ENCODE peak calls at places on chromosomes 11 and 22, in seven cellular contexts. One of them, this sample, is unnamed.

GRCh38 chr11:43278302-43278956 is 33.4 kb upstream of the API5 start:
- DNase-seq in uterus: no peak
- DNase-seq in neuronal stem cell: peak; percentile 23
- DNase-seq in fibroblast of lung: peak; percentile 19
- DNase-seq in dorsolateral prefrontal cortex: no peak
- DNase-seq in AG04450: no peak
- DNase-seq in lung: no peak
- DNase-seq in this sample: no peak

GRCh38 chr11:57639321-57640067 is 10.2 kb downstream of the YPEL4 start:
- DNase-seq in uterus: no peak
- DNase-seq in neuronal stem cell: peak; percentile 98
- DNase-seq in fibroblast of lung: peak; percentile 68
- DNase-seq in dorsolateral prefrontal cortex: no peak
- DNase-seq in AG04450: no peak
- DNase-seq in lung: no peak
- DNase-seq in this sample: no peak

GRCh38 chr11:91805293-91805692 is 419.3 kb upstream of the FAT3 start:
- DNase-seq in uterus: no peak
- DNase-seq in neuronal stem cell: no peak
- DNase-seq in fibroblast of lung: peak; percentile 19
- DNase-seq in dorsolateral prefrontal cortex: no peak
- DNase-seq in AG04450: no peak
- DNase-seq in lung: no peak
- DNase-seq in this sample: no peak

GRCh38 chr11:83656931-83657330 is 370.8 kb upstream of the CCDC90B start:
- DNase-seq in uterus: no peak
- DNase-seq in neuronal stem cell: no peak
- DNase-seq in fibroblast of lung: peak; percentile 32
- DNase-seq in dorsolateral prefrontal cortex: no peak
- DNase-seq in AG04450: no peak
- DNase-seq in lung: no peak
- DNase-seq in this sample: no peak

GRCh38 chr22:48702573-48703264 is 1125.0 kb downstream of the BRD1 start:
- DNase-seq in uterus: no peak
- DNase-seq in neuronal stem cell: no peak
- DNase-seq in fibroblast of lung: no peak
- DNase-seq in dorsolateral prefrontal cortex: peak; percentile 91
- DNase-seq in AG04450: no peak
- DNase-seq in lung: no peak
- DNase-seq in this sample: peak; percentile 73

GRCh38 chr11:102819491-102819890 is 21.5 kb upstream of the MMP1 start:
- DNase-seq in uterus: no peak
- DNase-seq in neuronal stem cell: no peak
- DNase-seq in fibroblast of lung: no peak
- DNase-seq in dorsolateral prefrontal cortex: no peak
- DNase-seq in AG04450: no peak
- DNase-seq in lung: no peak
- DNase-seq in this sample: no peak

GRCh38 chr11:110317516-110317932 is 21.1 kb upstream of the RDX start:
- DNase-seq in uterus: no peak
- DNase-seq in neuronal stem cell: no peak
- DNase-seq in fibroblast of lung: peak; percentile 70
- DNase-seq in dorsolateral prefrontal cortex: no peak
- DNase-seq in AG04450: no peak
- DNase-seq in lung: no peak
- DNase-seq in this sample: no peak

GRCh38 chr22:35257321-35258143 is at the start of gene HMGXB4:
- DNase-seq in uterus: peak; percentile 80
- DNase-seq in neuronal stem cell: peak; percentile 82
- DNase-seq in fibroblast of lung: peak; percentile 91
- DNase-seq in dorsolateral prefrontal cortex: peak; percentile 75
- DNase-seq in AG04450: peak; percentile 73
- DNase-seq in lung: peak; percentile 89
- DNase-seq in this sample: peak; percentile 73

GRCh38 chr22:48270731-48271130 is 1508.3 kb downstream of the TBC1D22A start:
- DNase-seq in uterus: no peak
- DNase-seq in neuronal stem cell: no peak
- DNase-seq in fibroblast of lung: no peak
- DNase-seq in dorsolateral prefrontal cortex: no peak
- DNase-seq in AG04450: no peak
- DNase-seq in lung: no peak
- DNase-seq in this sample: no peak

GRCh38 chr11:35558468-35558867 is 33.1 kb upstream of the PAMR1 start:
- DNase-seq in uterus: no peak
- DNase-seq in neuronal stem cell: no peak
- DNase-seq in fibroblast of lung: peak; percentile 50
- DNase-seq in dorsolateral prefrontal cortex: no peak
- DNase-seq in AG04450: no peak
- DNase-seq in lung: no peak
- DNase-seq in this sample: no peak

GRCh38 chr22:46929046-46929688 is 166.7 kb downstream of the TBC1D22A start:
- DNase-seq in uterus: no peak
- DNase-seq in neuronal stem cell: no peak
- DNase-seq in fibroblast of lung: peak; percentile 29
- DNase-seq in dorsolateral prefrontal cortex: no peak
- DNase-seq in AG04450: no peak
- DNase-seq in lung: no peak
- DNase-seq in this sample: no peak

GRCh38 chr22:36577019-36577418 is 48.1 kb upstream of the EIF3D start:
- DNase-seq in uterus: no peak
- DNase-seq in neuronal stem cell: no peak
- DNase-seq in fibroblast of lung: peak; percentile 96
- DNase-seq in dorsolateral prefrontal cortex: no peak
- DNase-seq in AG04450: peak; percentile 79
- DNase-seq in lung: no peak
- DNase-seq in this sample: no peak

GRCh38 chr11:77174559-77174958 is 46.5 kb downstream of the MYO7A start:
- DNase-seq in uterus: no peak
- DNase-seq in neuronal stem cell: no peak
- DNase-seq in fibroblast of lung: no peak
- DNase-seq in dorsolateral prefrontal cortex: no peak
- DNase-seq in AG04450: no peak
- DNase-seq in lung: no peak
- DNase-seq in this sample: no peak

GRCh38 chr22:19942071-19942885 is 660 bp upstream of the TXNRD2 start:
- DNase-seq in uterus: no peak
- DNase-seq in neuronal stem cell: no peak
- DNase-seq in fibroblast of lung: no peak
- DNase-seq in dorsolateral prefrontal cortex: no peak
- DNase-seq in AG04450: no peak
- DNase-seq in lung: no peak
- DNase-seq in this sample: no peak

GRCh38 chr11:34052608-34053160 is 1.2 kb downstream of the CAPRIN1 start:
- DNase-seq in uterus: peak; percentile 26
- DNase-seq in neuronal stem cell: peak; percentile 15
- DNase-seq in fibroblast of lung: no peak
- DNase-seq in dorsolateral prefrontal cortex: no peak
- DNase-seq in AG04450: no peak
- DNase-seq in lung: peak; percentile 36
- DNase-seq in this sample: no peak

DNA sequence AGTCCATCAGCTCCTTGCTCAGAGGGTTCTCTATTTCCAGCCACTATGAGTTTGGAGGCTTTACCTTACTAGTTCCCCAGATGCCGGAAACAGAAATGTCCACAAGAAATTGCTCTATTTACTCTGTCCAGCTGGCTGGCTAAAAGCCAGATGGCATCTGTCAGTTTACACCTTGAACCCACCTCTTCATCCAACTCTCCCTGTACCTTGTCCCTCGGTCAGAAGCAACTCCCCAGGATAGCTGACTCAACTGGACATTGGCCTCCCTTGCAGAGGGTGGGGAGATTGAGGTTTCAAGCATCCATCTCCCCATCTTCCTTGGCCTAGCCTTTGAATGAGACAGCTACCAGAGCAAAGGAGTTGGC is 1.7 kb downstream of the C2CD2L start:
- DNase-seq in uterus: no peak
- DNase-seq in neuronal stem cell: no peak
- DNase-seq in fibroblast of lung: no peak
- DNase-seq in dorsolateral prefrontal cortex: no peak
- DNase-seq in AG04450: no peak
- DNase-seq in lung: no peak
- DNase-seq in this sample: no peak
- H3K27ac ChIP-seq in uterus: no peak overlapping the region
- H3K27ac ChIP-seq in neuronal stem cell: no peak overlapping the region
- H3K27ac ChIP-seq in fibroblast of lung: no peak overlapping the region
- H3K27ac ChIP-seq in dorsolateral prefrontal cortex: peak overlapping the region; percentile 87
- H3K27ac ChIP-seq in AG04450: no peak overlapping the region
- H3K27ac ChIP-seq in lung: peak overlapping the region; percentile 56
- H3K27ac ChIP-seq in this sample: peak overlapping the region; percentile 19

GRCh38 chr22:17931400-17931825 is 92.9 kb downstream of the MICAL3 start:
- DNase-seq in uterus: peak; percentile 17
- DNase-seq in neuronal stem cell: no peak
- DNase-seq in fibroblast of lung: no peak
- DNase-seq in dorsolateral prefrontal cortex: no peak
- DNase-seq in AG04450: no peak
- DNase-seq in lung: no peak
- DNase-seq in this sample: no peak
- H3K27ac ChIP-seq in uterus: no peak overlapping the region
- H3K27ac ChIP-seq in neuronal stem cell: no peak overlapping the region
- H3K27ac ChIP-seq in fibroblast of lung: no peak overlapping the region
- H3K27ac ChIP-seq in dorsolateral prefrontal cortex: peak overlapping the region; percentile 30
- H3K27ac ChIP-seq in AG04450: no peak overlapping the region
- H3K27ac ChIP-seq in lung: no peak overlapping the region
- H3K27ac ChIP-seq in this sample: no peak overlapping the region

DNA sequence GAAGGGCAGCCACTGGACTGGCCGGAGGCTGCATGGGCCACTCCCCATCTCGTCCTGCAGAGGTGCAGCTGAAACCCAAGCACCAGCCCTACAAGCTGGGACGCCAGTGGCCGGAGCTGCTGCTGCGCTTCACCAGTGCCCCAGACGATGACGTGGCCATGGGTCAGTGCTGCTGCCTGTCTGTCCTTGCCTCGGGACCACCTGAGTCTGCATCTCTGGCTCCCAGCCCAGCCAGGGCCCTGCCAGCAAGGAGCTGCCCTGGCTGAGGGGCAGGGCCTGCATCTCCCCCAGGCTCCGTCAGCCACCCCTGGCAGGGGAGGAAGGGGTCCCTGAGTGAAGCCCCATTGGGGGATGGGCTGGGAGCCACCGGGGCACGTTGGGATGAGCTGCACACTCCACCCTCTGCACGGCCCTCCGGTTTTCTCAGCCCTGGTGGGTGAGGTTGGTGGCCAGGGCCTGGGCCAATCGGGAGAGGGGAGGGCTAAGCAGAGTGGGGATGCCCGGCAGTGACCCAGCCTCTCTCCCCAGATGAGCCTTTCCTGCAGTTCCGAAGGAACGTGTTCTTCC is 7.2 kb downstream of the FRMD8 start:
- DNase-seq in uterus: no peak
- DNase-seq in neuronal stem cell: no peak
- DNase-seq in fibroblast of lung: no peak
- DNase-seq in dorsolateral prefrontal cortex: no peak
- DNase-seq in AG04450: no peak
- DNase-seq in lung: no peak
- DNase-seq in this sample: no peak
- H3K27ac ChIP-seq in uterus: no peak overlapping the region
- H3K27ac ChIP-seq in neuronal stem cell: no peak overlapping the region
- H3K27ac ChIP-seq in fibroblast of lung: no peak overlapping the region
- H3K27ac ChIP-seq in dorsolateral prefrontal cortex: no peak overlapping the region
- H3K27ac ChIP-seq in AG04450: no peak overlapping the region
- H3K27ac ChIP-seq in lung: no peak overlapping the region
- H3K27ac ChIP-seq in this sample: no peak overlapping the region

GRCh38 chr11:120392299-120392698 is 56.1 kb downstream of the ARHGEF12 start:
- DNase-seq in uterus: no peak
- DNase-seq in neuronal stem cell: no peak
- DNase-seq in fibroblast of lung: peak; percentile 24
- DNase-seq in dorsolateral prefrontal cortex: no peak
- DNase-seq in AG04450: no peak
- DNase-seq in lung: no peak
- DNase-seq in this sample: no peak

GRCh38 chr11:120391297-120391696 is 55.1 kb downstream of the ARHGEF12 start:
- DNase-seq in uterus: no peak
- DNase-seq in neuronal stem cell: peak; percentile 15
- DNase-seq in fibroblast of lung: no peak
- DNase-seq in dorsolateral prefrontal cortex: no peak
- DNase-seq in AG04450: no peak
- DNase-seq in lung: no peak
- DNase-seq in this sample: no peak

GRCh38 chr11:120394119-120394518 is 57.9 kb downstream of the ARHGEF12 start:
- DNase-seq in uterus: no peak
- DNase-seq in neuronal stem cell: no peak
- DNase-seq in fibroblast of lung: no peak
- DNase-seq in dorsolateral prefrontal cortex: no peak
- DNase-seq in AG04450: no peak
- DNase-seq in lung: no peak
- DNase-seq in this sample: no peak

GRCh38 chr11:120391854-120392253 is 55.6 kb downstream of the ARHGEF12 start:
- DNase-seq in uterus: no peak
- DNase-seq in neuronal stem cell: no peak
- DNase-seq in fibroblast of lung: peak; percentile 31
- DNase-seq in dorsolateral prefrontal cortex: no peak
- DNase-seq in AG04450: no peak
- DNase-seq in lung: no peak
- DNase-seq in this sample: no peak

DNA sequence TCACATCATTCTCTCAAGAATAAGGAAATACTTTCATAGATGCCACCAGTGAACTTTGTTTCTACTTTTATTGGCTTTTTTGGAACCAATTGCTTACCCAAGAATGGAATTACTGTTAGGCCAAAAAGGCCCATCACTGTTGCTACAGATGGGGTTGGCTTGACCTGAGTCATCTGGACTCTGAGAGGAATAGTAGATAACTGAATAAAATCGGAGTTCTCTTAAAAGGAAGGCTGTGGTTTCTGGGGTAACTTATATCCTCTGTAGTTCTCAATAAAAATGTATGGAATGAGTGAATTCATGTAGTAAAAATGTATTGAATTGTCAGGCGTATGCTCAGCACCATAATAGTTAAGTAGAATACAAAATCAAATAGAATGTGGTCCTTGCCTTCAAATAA is 56.6 kb downstream of the ARHGEF12 start:
- DNase-seq in uterus: no peak
- DNase-seq in neuronal stem cell: no peak
- DNase-seq in fibroblast of lung: peak; percentile 62
- DNase-seq in dorsolateral prefrontal cortex: no peak
- DNase-seq in AG04450: no peak
- DNase-seq in lung: no peak
- DNase-seq in this sample: no peak
- H3K27ac ChIP-seq in uterus: peak overlapping the region; percentile 29
- H3K27ac ChIP-seq in neuronal stem cell: no peak overlapping the region
- H3K27ac ChIP-seq in fibroblast of lung: no peak overlapping the region
- H3K27ac ChIP-seq in dorsolateral prefrontal cortex: no peak overlapping the region
- H3K27ac ChIP-seq in AG04450: no peak overlapping the region
- H3K27ac ChIP-seq in lung: no peak overlapping the region
- H3K27ac ChIP-seq in this sample: peak overlapping the region; percentile 46

GRCh38 chr11:68782711-68783110 is 31.4 kb upstream of the TESMIN start:
- DNase-seq in uterus: no peak
- DNase-seq in neuronal stem cell: no peak
- DNase-seq in fibroblast of lung: no peak
- DNase-seq in dorsolateral prefrontal cortex: no peak
- DNase-seq in AG04450: no peak
- DNase-seq in lung: no peak
- DNase-seq in this sample: no peak
- H3K27ac ChIP-seq in uterus: no peak overlapping the region
- H3K27ac ChIP-seq in neuronal stem cell: no peak overlapping the region
- H3K27ac ChIP-seq in fibroblast of lung: no peak overlapping the region
- H3K27ac ChIP-seq in dorsolateral prefrontal cortex: no peak overlapping the region
- H3K27ac ChIP-seq in AG04450: no peak overlapping the region
- H3K27ac ChIP-seq in lung: no peak overlapping the region
- H3K27ac ChIP-seq in this sample: no peak overlapping the region

GRCh38 chr11:117868088-117868487 is 8.4 kb downstream of the FXYD6 start:
- DNase-seq in uterus: no peak
- DNase-seq in neuronal stem cell: no peak
- DNase-seq in fibroblast of lung: no peak
- DNase-seq in dorsolateral prefrontal cortex: no peak
- DNase-seq in AG04450: no peak
- DNase-seq in lung: no peak
- DNase-seq in this sample: no peak
- H3K27ac ChIP-seq in uterus: peak overlapping the region; percentile 75
- H3K27ac ChIP-seq in neuronal stem cell: no peak overlapping the region
- H3K27ac ChIP-seq in fibroblast of lung: no peak overlapping the region
- H3K27ac ChIP-seq in dorsolateral prefrontal cortex: peak overlapping the region; percentile 83
- H3K27ac ChIP-seq in AG04450: no peak overlapping the region
- H3K27ac ChIP-seq in lung: no peak overlapping the region
- H3K27ac ChIP-seq in this sample: no peak overlapping the region